ENCODE peak calls at places on chromosomes 7 and 10, in five cellular contexts. One of them, this sample, is unnamed.
A peak's percentile ranks its signal among the peaks of the same experiment; 100 is the strongest.

GRCh38 chr10:15859865-15860691 is at the start of gene MINDY3:
- DNase-seq in foreskin fibroblast: peak; percentile 71
- DNase-seq in bronchial epithelial cell: peak; percentile 68
- DNase-seq in astrocyte of the cerebellum: peak; percentile 42
- DNase-seq in activated gamma-delta T cell treated with Interleukin-2 at 50 U/mL for 16 hours: peak; percentile 83
- DNase-seq in this sample: no peak

GRCh38 chr10:132735923-132736391 is 50.0 kb downstream of the NKX6-2 start:
- DNase-seq in activated gamma-delta T cell treated with Interleukin-2 at 50 U/mL for 16 hours: no peak
- DNase-seq in astrocyte of the cerebellum: no peak
- DNase-seq in foreskin fibroblast: no peak
- DNase-seq in bronchial epithelial cell: no peak
- DNase-seq in this sample: no peak

GRCh38 chr7:25856056-25856780 is 295.8 kb upstream of the NFE2L3 start:
- DNase-seq in bronchial epithelial cell: no peak
- DNase-seq in foreskin fibroblast: no peak
- DNase-seq in activated gamma-delta T cell treated with Interleukin-2 at 50 U/mL for 16 hours: no peak
- DNase-seq in astrocyte of the cerebellum: no peak
- DNase-seq in this sample: peak; percentile 69

GRCh38 chr7:3482147-3482921 is 181.3 kb downstream of the SDK1 start:
- DNase-seq in foreskin fibroblast: no peak
- DNase-seq in astrocyte of the cerebellum: peak; percentile 40
- DNase-seq in activated gamma-delta T cell treated with Interleukin-2 at 50 U/mL for 16 hours: no peak
- DNase-seq in bronchial epithelial cell: peak; percentile 64
- DNase-seq in this sample: no peak

GRCh38 chr10:125120046-125120710 is 40.2 kb downstream of the CTBP2 start:
- DNase-seq in activated gamma-delta T cell treated with Interleukin-2 at 50 U/mL for 16 hours: no peak
- DNase-seq in foreskin fibroblast: no peak
- DNase-seq in bronchial epithelial cell: no peak
- DNase-seq in astrocyte of the cerebellum: no peak
- DNase-seq in this sample: no peak

GRCh38 chr7:92874567-92874966 is 38.2 kb upstream of the CDK6 start:
- DNase-seq in astrocyte of the cerebellum: no peak
- DNase-seq in foreskin fibroblast: peak; percentile 21
- DNase-seq in bronchial epithelial cell: peak; percentile 18
- DNase-seq in activated gamma-delta T cell treated with Interleukin-2 at 50 U/mL for 16 hours: no peak
- DNase-seq in this sample: no peak

GRCh38 chr7:128236924-128237586 is 4.0 kb upstream of the LEP start:
- DNase-seq in astrocyte of the cerebellum: peak; percentile 6
- DNase-seq in foreskin fibroblast: peak; percentile 89
- DNase-seq in bronchial epithelial cell: peak; percentile 100
- DNase-seq in activated gamma-delta T cell treated with Interleukin-2 at 50 U/mL for 16 hours: no peak
- DNase-seq in this sample: no peak

GRCh38 chr7:21192662-21193061 is 235.2 kb upstream of the SP4 start:
- DNase-seq in bronchial epithelial cell: no peak
- DNase-seq in foreskin fibroblast: no peak
- DNase-seq in activated gamma-delta T cell treated with Interleukin-2 at 50 U/mL for 16 hours: no peak
- DNase-seq in astrocyte of the cerebellum: no peak
- DNase-seq in this sample: no peak

GRCh38 chr10:84291389-84291788 is 37.0 kb upstream of the CCSER2 start:
- DNase-seq in bronchial epithelial cell: peak; percentile 38
- DNase-seq in foreskin fibroblast: peak; percentile 47
- DNase-seq in activated gamma-delta T cell treated with Interleukin-2 at 50 U/mL for 16 hours: no peak
- DNase-seq in astrocyte of the cerebellum: peak; percentile 57
- DNase-seq in this sample: no peak

GRCh38 chr10:76582536-76582935 is 1055.1 kb downstream of the KCNMA1 start:
- DNase-seq in bronchial epithelial cell: peak; percentile 8
- DNase-seq in activated gamma-delta T cell treated with Interleukin-2 at 50 U/mL for 16 hours: no peak
- DNase-seq in astrocyte of the cerebellum: no peak
- DNase-seq in foreskin fibroblast: no peak
- DNase-seq in this sample: no peak

GRCh38 chr10:30433286-30433778 is 652 bp upstream of the MAP3K8 start:
- DNase-seq in activated gamma-delta T cell treated with Interleukin-2 at 50 U/mL for 16 hours: peak; percentile 25
- DNase-seq in bronchial epithelial cell: peak; percentile 52
- DNase-seq in astrocyte of the cerebellum: no peak
- DNase-seq in foreskin fibroblast: peak; percentile 41
- DNase-seq in this sample: no peak

GRCh38 chr10:43040482-43041256 is 36.2 kb upstream of the RET start:
- DNase-seq in astrocyte of the cerebellum: no peak
- DNase-seq in activated gamma-delta T cell treated with Interleukin-2 at 50 U/mL for 16 hours: no peak
- DNase-seq in bronchial epithelial cell: no peak
- DNase-seq in foreskin fibroblast: no peak
- DNase-seq in this sample: no peak

GRCh38 chr10:43852141-43852540 is 203.5 kb upstream of the ZNF32 start:
- DNase-seq in foreskin fibroblast: no peak
- DNase-seq in activated gamma-delta T cell treated with Interleukin-2 at 50 U/mL for 16 hours: no peak
- DNase-seq in bronchial epithelial cell: no peak
- DNase-seq in astrocyte of the cerebellum: no peak
- DNase-seq in this sample: peak; percentile 46